ENCODE peak calls at places on chromosome 2, in eight cellular contexts. One of them, this sample, is unnamed.

GRCh38 chr2:64142817-64143153 is 1.4 kb downstream of the PELI1 start:
- DNase-seq in GM12891: no peak
- DNase-seq in heart left ventricle: no peak
- DNase-seq in adrenal gland: no peak
- DNase-seq in HTR-8/SVneo: no peak
- DNase-seq in germinal center: no peak
- DNase-seq in activated T-helper 9 cell treated with anti-CD3 and anti-CD28 coated beads, Interleukin-2, amount 50 U/mL, for 16 hours: no peak
- DNase-seq in CD4-positive, alpha-beta T cell: no peak
- DNase-seq in this sample: no peak

GRCh38 chr2:57107353-57107752 is 923.6 kb downstream of the CCDC85A start:
- DNase-seq in germinal center: no peak
- DNase-seq in adrenal gland: no peak
- DNase-seq in GM12891: no peak
- DNase-seq in activated T-helper 9 cell treated with anti-CD3 and anti-CD28 coated beads, Interleukin-2, amount 50 U/mL, for 16 hours: no peak
- DNase-seq in HTR-8/SVneo: no peak
- DNase-seq in CD4-positive, alpha-beta T cell: no peak
- DNase-seq in heart left ventricle: no peak
- DNase-seq in this sample: no peak

GRCh38 chr2:200203381-200203827 is 103.1 kb upstream of the SPATS2L start:
- DNase-seq in activated T-helper 9 cell treated with anti-CD3 and anti-CD28 coated beads, Interleukin-2, amount 50 U/mL, for 16 hours: no peak
- DNase-seq in CD4-positive, alpha-beta T cell: no peak
- DNase-seq in GM12891: no peak
- DNase-seq in adrenal gland: no peak
- DNase-seq in HTR-8/SVneo: no peak
- DNase-seq in germinal center: no peak
- DNase-seq in heart left ventricle: no peak
- DNase-seq in this sample: no peak

GRCh38 chr2:176368349-176368748 is 99.1 kb downstream of the MTX2 start:
- DNase-seq in adrenal gland: no peak
- DNase-seq in germinal center: no peak
- DNase-seq in activated T-helper 9 cell treated with anti-CD3 and anti-CD28 coated beads, Interleukin-2, amount 50 U/mL, for 16 hours: no peak
- DNase-seq in CD4-positive, alpha-beta T cell: no peak
- DNase-seq in GM12891: no peak
- DNase-seq in heart left ventricle: no peak
- DNase-seq in HTR-8/SVneo: no peak
- DNase-seq in this sample: no peak

GRCh38 chr2:27781496-27781895 is 10.0 kb downstream of the MRPL33 start:
- DNase-seq in activated T-helper 9 cell treated with anti-CD3 and anti-CD28 coated beads, Interleukin-2, amount 50 U/mL, for 16 hours: no peak
- DNase-seq in heart left ventricle: no peak
- DNase-seq in adrenal gland: no peak
- DNase-seq in germinal center: no peak
- DNase-seq in CD4-positive, alpha-beta T cell: no peak
- DNase-seq in HTR-8/SVneo: no peak
- DNase-seq in GM12891: no peak
- DNase-seq in this sample: no peak

GRCh38 chr2:52220393-52220792 is 1188.5 kb upstream of the NRXN1 start:
- DNase-seq in CD4-positive, alpha-beta T cell: no peak
- DNase-seq in adrenal gland: peak; percentile 14
- DNase-seq in germinal center: no peak
- DNase-seq in HTR-8/SVneo: no peak
- DNase-seq in GM12891: no peak
- DNase-seq in activated T-helper 9 cell treated with anti-CD3 and anti-CD28 coated beads, Interleukin-2, amount 50 U/mL, for 16 hours: no peak
- DNase-seq in heart left ventricle: no peak
- DNase-seq in this sample: no peak

GRCh38 chr2:85903849-85904248 is 15.1 kb upstream of the ST3GAL5 start:
- DNase-seq in germinal center: no peak
- DNase-seq in HTR-8/SVneo: no peak
- DNase-seq in activated T-helper 9 cell treated with anti-CD3 and anti-CD28 coated beads, Interleukin-2, amount 50 U/mL, for 16 hours: no peak
- DNase-seq in CD4-positive, alpha-beta T cell: no peak
- DNase-seq in GM12891: no peak
- DNase-seq in adrenal gland: no peak
- DNase-seq in heart left ventricle: no peak
- DNase-seq in this sample: no peak

GRCh38 chr2:22355816-22356433 is 1029.1 kb upstream of the KLHL29 start:
- DNase-seq in activated T-helper 9 cell treated with anti-CD3 and anti-CD28 coated beads, Interleukin-2, amount 50 U/mL, for 16 hours: no peak
- DNase-seq in CD4-positive, alpha-beta T cell: peak; percentile 13
- DNase-seq in GM12891: peak; percentile 4
- DNase-seq in adrenal gland: peak; percentile 48
- DNase-seq in HTR-8/SVneo: peak; percentile 14
- DNase-seq in heart left ventricle: peak; percentile 40
- DNase-seq in germinal center: peak; percentile 13
- DNase-seq in this sample: no peak

GRCh38 chr2:2739231-2739795 is 408.2 kb upstream of the MYT1L start:
- DNase-seq in HTR-8/SVneo: no peak
- DNase-seq in heart left ventricle: no peak
- DNase-seq in adrenal gland: no peak
- DNase-seq in CD4-positive, alpha-beta T cell: no peak
- DNase-seq in GM12891: no peak
- DNase-seq in germinal center: no peak
- DNase-seq in activated T-helper 9 cell treated with anti-CD3 and anti-CD28 coated beads, Interleukin-2, amount 50 U/mL, for 16 hours: no peak
- DNase-seq in this sample: no peak

GRCh38 chr2:118088051-118089014 is at the start of gene INSIG2:
- DNase-seq in CD4-positive, alpha-beta T cell: peak; percentile 81
- DNase-seq in adrenal gland: peak; percentile 92
- DNase-seq in HTR-8/SVneo: peak; percentile 93
- DNase-seq in heart left ventricle: peak; percentile 93
- DNase-seq in GM12891: peak; percentile 69
- DNase-seq in germinal center: peak; percentile 92
- DNase-seq in activated T-helper 9 cell treated with anti-CD3 and anti-CD28 coated beads, Interleukin-2, amount 50 U/mL, for 16 hours: peak; percentile 83
- DNase-seq in this sample: peak; percentile 98

GRCh38 chr2:211860224-211860623 is 678.4 kb downstream of the ERBB4 start:
- DNase-seq in adrenal gland: no peak
- DNase-seq in heart left ventricle: no peak
- DNase-seq in germinal center: no peak
- DNase-seq in HTR-8/SVneo: no peak
- DNase-seq in activated T-helper 9 cell treated with anti-CD3 and anti-CD28 coated beads, Interleukin-2, amount 50 U/mL, for 16 hours: no peak
- DNase-seq in GM12891: no peak
- DNase-seq in CD4-positive, alpha-beta T cell: no peak
- DNase-seq in this sample: no peak

GRCh38 chr2:52881606-52882005 is 886.0 kb upstream of the CHAC2 start:
- DNase-seq in adrenal gland: no peak
- DNase-seq in activated T-helper 9 cell treated with anti-CD3 and anti-CD28 coated beads, Interleukin-2, amount 50 U/mL, for 16 hours: no peak
- DNase-seq in germinal center: no peak
- DNase-seq in CD4-positive, alpha-beta T cell: no peak
- DNase-seq in HTR-8/SVneo: no peak
- DNase-seq in heart left ventricle: no peak
- DNase-seq in GM12891: no peak
- DNase-seq in this sample: no peak

GRCh38 chr2:169572821-169573159 is 875 bp downstream of the FASTKD1 start:
- DNase-seq in germinal center: no peak
- DNase-seq in heart left ventricle: no peak
- DNase-seq in adrenal gland: no peak
- DNase-seq in GM12891: no peak
- DNase-seq in HTR-8/SVneo: no peak
- DNase-seq in CD4-positive, alpha-beta T cell: no peak
- DNase-seq in activated T-helper 9 cell treated with anti-CD3 and anti-CD28 coated beads, Interleukin-2, amount 50 U/mL, for 16 hours: no peak
- DNase-seq in this sample: no peak

GRCh38 chr2:109032229-109032800 is 43.3 kb upstream of the EDAR start:
- DNase-seq in CD4-positive, alpha-beta T cell: no peak
- DNase-seq in germinal center: no peak
- DNase-seq in HTR-8/SVneo: no peak
- DNase-seq in activated T-helper 9 cell treated with anti-CD3 and anti-CD28 coated beads, Interleukin-2, amount 50 U/mL, for 16 hours: no peak
- DNase-seq in GM12891: no peak
- DNase-seq in adrenal gland: no peak
- DNase-seq in heart left ventricle: no peak
- DNase-seq in this sample: no peak

GRCh38 chr2:28320371-28320770 is 72.3 kb upstream of the FOSL2 start:
- DNase-seq in GM12891: no peak
- DNase-seq in germinal center: no peak
- DNase-seq in activated T-helper 9 cell treated with anti-CD3 and anti-CD28 coated beads, Interleukin-2, amount 50 U/mL, for 16 hours: no peak
- DNase-seq in CD4-positive, alpha-beta T cell: no peak
- DNase-seq in adrenal gland: no peak
- DNase-seq in heart left ventricle: no peak
- DNase-seq in HTR-8/SVneo: no peak
- DNase-seq in this sample: no peak

GRCh38 chr2:32745675-32746074 is 117.8 kb downstream of the TTC27 start:
- DNase-seq in HTR-8/SVneo: no peak
- DNase-seq in adrenal gland: no peak
- DNase-seq in germinal center: no peak
- DNase-seq in CD4-positive, alpha-beta T cell: no peak
- DNase-seq in activated T-helper 9 cell treated with anti-CD3 and anti-CD28 coated beads, Interleukin-2, amount 50 U/mL, for 16 hours: no peak
- DNase-seq in GM12891: no peak
- DNase-seq in heart left ventricle: no peak
- DNase-seq in this sample: no peak

GRCh38 chr2:167404896-167405295 is 516.6 kb downstream of the XIRP2 start:
- DNase-seq in heart left ventricle: no peak
- DNase-seq in GM12891: no peak
- DNase-seq in activated T-helper 9 cell treated with anti-CD3 and anti-CD28 coated beads, Interleukin-2, amount 50 U/mL, for 16 hours: no peak
- DNase-seq in adrenal gland: no peak
- DNase-seq in CD4-positive, alpha-beta T cell: no peak
- DNase-seq in germinal center: no peak
- DNase-seq in HTR-8/SVneo: no peak
- DNase-seq in this sample: no peak

GRCh38 chr2:196927318-196928225 is 1.1 kb upstream of the PGAP1 start:
- DNase-seq in adrenal gland: peak; percentile 29
- DNase-seq in CD4-positive, alpha-beta T cell: peak; percentile 48
- DNase-seq in germinal center: no peak
- DNase-seq in GM12891: no peak
- DNase-seq in activated T-helper 9 cell treated with anti-CD3 and anti-CD28 coated beads, Interleukin-2, amount 50 U/mL, for 16 hours: peak; percentile 8
- DNase-seq in heart left ventricle: no peak
- DNase-seq in HTR-8/SVneo: no peak
- DNase-seq in this sample: no peak

GRCh38 chr2:35356332-35356731 is 999.2 kb upstream of the CRIM1 start:
- DNase-seq in adrenal gland: no peak
- DNase-seq in HTR-8/SVneo: no peak
- DNase-seq in germinal center: no peak
- DNase-seq in heart left ventricle: no peak
- DNase-seq in GM12891: no peak
- DNase-seq in activated T-helper 9 cell treated with anti-CD3 and anti-CD28 coated beads, Interleukin-2, amount 50 U/mL, for 16 hours: no peak
- DNase-seq in CD4-positive, alpha-beta T cell: no peak
- DNase-seq in this sample: no peak

GRCh38 chr2:65392609-65393008 is 39.8 kb downstream of the SPRED2 start:
- DNase-seq in adrenal gland: no peak
- DNase-seq in germinal center: no peak
- DNase-seq in heart left ventricle: no peak
- DNase-seq in GM12891: no peak
- DNase-seq in HTR-8/SVneo: no peak
- DNase-seq in activated T-helper 9 cell treated with anti-CD3 and anti-CD28 coated beads, Interleukin-2, amount 50 U/mL, for 16 hours: no peak
- DNase-seq in CD4-positive, alpha-beta T cell: no peak
- DNase-seq in this sample: no peak

GRCh38 chr2:120586507-120587283 is 149.0 kb upstream of the GLI2 start:
- DNase-seq in germinal center: no peak
- DNase-seq in activated T-helper 9 cell treated with anti-CD3 and anti-CD28 coated beads, Interleukin-2, amount 50 U/mL, for 16 hours: no peak
- DNase-seq in adrenal gland: no peak
- DNase-seq in CD4-positive, alpha-beta T cell: no peak
- DNase-seq in heart left ventricle: no peak
- DNase-seq in HTR-8/SVneo: no peak
- DNase-seq in GM12891: no peak
- DNase-seq in this sample: no peak

GRCh38 chr2:135473567-135473966 is 57.5 kb downstream of the ZRANB3 start:
- DNase-seq in adrenal gland: no peak
- DNase-seq in CD4-positive, alpha-beta T cell: peak; percentile 13
- DNase-seq in GM12891: no peak
- DNase-seq in HTR-8/SVneo: peak; percentile 14
- DNase-seq in germinal center: peak; percentile 41
- DNase-seq in activated T-helper 9 cell treated with anti-CD3 and anti-CD28 coated beads, Interleukin-2, amount 50 U/mL, for 16 hours: no peak
- DNase-seq in heart left ventricle: no peak
- DNase-seq in this sample: no peak

GRCh38 chr2:25490220-25490619 is 148.5 kb upstream of the DNMT3A start:
- DNase-seq in GM12891: no peak
- DNase-seq in CD4-positive, alpha-beta T cell: no peak
- DNase-seq in HTR-8/SVneo: no peak
- DNase-seq in activated T-helper 9 cell treated with anti-CD3 and anti-CD28 coated beads, Interleukin-2, amount 50 U/mL, for 16 hours: no peak
- DNase-seq in adrenal gland: no peak
- DNase-seq in germinal center: no peak
- DNase-seq in heart left ventricle: no peak
- DNase-seq in this sample: no peak

GRCh38 chr2:240433973-240434727 is 1.3 kb upstream of the GPC1 start:
- DNase-seq in activated T-helper 9 cell treated with anti-CD3 and anti-CD28 coated beads, Interleukin-2, amount 50 U/mL, for 16 hours: no peak
- DNase-seq in heart left ventricle: peak; percentile 20
- DNase-seq in germinal center: no peak
- DNase-seq in adrenal gland: peak; percentile 72
- DNase-seq in CD4-positive, alpha-beta T cell: no peak
- DNase-seq in HTR-8/SVneo: peak; percentile 90
- DNase-seq in GM12891: no peak
- DNase-seq in this sample: no peak

GRCh38 chr2:96423281-96423680 is 81.9 kb downstream of the NEURL3 start:
- DNase-seq in adrenal gland: no peak
- DNase-seq in HTR-8/SVneo: no peak
- DNase-seq in GM12891: no peak
- DNase-seq in activated T-helper 9 cell treated with anti-CD3 and anti-CD28 coated beads, Interleukin-2, amount 50 U/mL, for 16 hours: no peak
- DNase-seq in heart left ventricle: no peak
- DNase-seq in germinal center: no peak
- DNase-seq in CD4-positive, alpha-beta T cell: no peak
- DNase-seq in this sample: no peak

GRCh38 chr2:134109725-134110124 is 144.1 kb upstream of the MGAT5 start:
- DNase-seq in adrenal gland: no peak
- DNase-seq in HTR-8/SVneo: no peak
- DNase-seq in GM12891: no peak
- DNase-seq in CD4-positive, alpha-beta T cell: no peak
- DNase-seq in heart left ventricle: no peak
- DNase-seq in germinal center: no peak
- DNase-seq in activated T-helper 9 cell treated with anti-CD3 and anti-CD28 coated beads, Interleukin-2, amount 50 U/mL, for 16 hours: no peak
- DNase-seq in this sample: no peak

GRCh38 chr2:216406861-216407260 is 5.4 kb upstream of the SMARCAL1 start:
- DNase-seq in germinal center: no peak
- DNase-seq in CD4-positive, alpha-beta T cell: no peak
- DNase-seq in activated T-helper 9 cell treated with anti-CD3 and anti-CD28 coated beads, Interleukin-2, amount 50 U/mL, for 16 hours: no peak
- DNase-seq in HTR-8/SVneo: no peak
- DNase-seq in GM12891: no peak
- DNase-seq in heart left ventricle: no peak
- DNase-seq in adrenal gland: no peak
- DNase-seq in this sample: no peak

GRCh38 chr2:38377501-38378258 is 607 bp upstream of the ATL2 start:
- DNase-seq in germinal center: peak; percentile 13
- DNase-seq in HTR-8/SVneo: peak; percentile 86
- DNase-seq in activated T-helper 9 cell treated with anti-CD3 and anti-CD28 coated beads, Interleukin-2, amount 50 U/mL, for 16 hours: no peak
- DNase-seq in heart left ventricle: no peak
- DNase-seq in adrenal gland: peak; percentile 55
- DNase-seq in CD4-positive, alpha-beta T cell: no peak
- DNase-seq in GM12891: no peak
- DNase-seq in this sample: peak; percentile 96